ENCODE peak calls at places on chromosome 4, in eight cellular contexts. D is Caco-2; P is colonic mucosa; B is H1; A is pancreas; K is adipocyte; O is CD4-positive, CD25-positive, alpha-beta regulatory T cell; G is heart right ventricle. S is an unnamed sample.
A peak's percentile ranks its signal among the peaks of the same experiment; 100 is the strongest.

GRCh38 chr4:3680656-3681055 is 85.5 kb upstream of the ADRA2C start:
- DNase-seq in D (no peak), P (no peak), B (no peak), A (no peak), K (no peak), O (no peak), G (no peak), S (no peak)

GRCh38 chr4:15470149-15470520 is 453 bp downstream of the CC2D2A start:
- DNase-seq in D (no peak), P (no peak), B (no peak), A (no peak), K (peak; percentile 43), O (no peak), G (no peak), S (no peak)

GRCh38 chr4:71235321-71236206 is 103.3 kb upstream of the SLC4A4 start:
- DNase-seq in D (no peak), P (no peak), B (no peak), A (no peak), K (no peak), O (no peak), G (no peak), S (no peak)

GRCh38 chr4:20356565-20356964 is 104.9 kb downstream of the SLIT2 start:
- DNase-seq in D (no peak), P (no peak), B (no peak), A (no peak), K (no peak), O (no peak), G (no peak), S (no peak)

GRCh38 chr4:165301833-165302232 is 25.6 kb upstream of the MSMO1 start:
- DNase-seq in D (no peak), P (no peak), B (no peak), A (no peak), K (peak; percentile 60), O (no peak), G (no peak), S (no peak)

GRCh38 chr4:173189117-173189693 is 20.6 kb downstream of the GALNT7 start:
- DNase-seq in D (no peak), P (no peak), B (no peak), A (no peak), K (peak; percentile 35), O (no peak), G (no peak), S (peak; percentile 73)

GRCh38 chr4:158094413-158095110 is 78.3 kb downstream of the GASK1B start:
- DNase-seq in D (peak; percentile 80), P (no peak), B (no peak), A (peak; percentile 61), K (peak; percentile 1), O (no peak), G (no peak), S (peak; percentile 93)

GRCh38 chr4:163166041-163166579 is 580 bp downstream of the NAF1 start:
- DNase-seq in D (peak; percentile 50), P (peak; percentile 54), B (no peak), A (peak; percentile 45), K (peak; percentile 79), O (peak; percentile 42), G (peak; percentile 48), S (peak; percentile 20)

GRCh38 chr4:46386570-46386969 is 3.4 kb downstream of the GABRA2 start:
- DNase-seq in D (no peak), P (no peak), B (no peak), A (no peak), K (no peak), O (no peak), G (no peak), S (no peak)

GRCh38 chr4:41514169-41514568 is 23.8 kb upstream of the LIMCH1 start:
- DNase-seq in D (no peak), P (no peak), B (no peak), A (no peak), K (no peak), O (no peak), G (no peak), S (no peak)

GRCh38 chr4:173735055-173735454 is 205.0 kb upstream of the HAND2 start:
- DNase-seq in D (no peak), P (no peak), B (no peak), A (no peak), K (peak; percentile 74), O (no peak), G (no peak), S (peak; percentile 6)

GRCh38 chr4:134812611-134813010 is 611.0 kb upstream of the PABPC4L start:
- DNase-seq in D (no peak), P (no peak), B (no peak), A (no peak), K (peak; percentile 79), O (no peak), G (no peak), S (no peak)

GRCh38 chr4:78297075-78297815 is 240.1 kb downstream of the FRAS1 start:
- DNase-seq in D (no peak), P (no peak), B (no peak), A (no peak), K (peak; percentile 83), O (no peak), G (no peak), S (no peak)

GRCh38 chr4:109590841-109591357 is 30.9 kb downstream of the MCUB start:
- DNase-seq in D (no peak), P (no peak), B (no peak), A (no peak), K (peak; percentile 18), O (no peak), G (no peak), S (peak; percentile 28)

GRCh38 chr4:133152330-133152791 is 3.3 kb downstream of the PCDH10 start:
- DNase-seq in D (no peak), P (no peak), B (no peak), A (no peak), K (peak; percentile 56), O (no peak), G (no peak), S (no peak)

GRCh38 chr4:43816107-43816506 is 632.5 kb downstream of the KCTD8 start:
- DNase-seq in D (no peak), P (no peak), B (no peak), A (no peak), K (no peak), O (no peak), G (no peak), S (no peak)

GRCh38 chr4:55397024-55397520 is 1.3 kb downstream of the TMEM165 start:
- DNase-seq in D (no peak), P (peak; percentile 21), B (no peak), A (no peak), K (peak; percentile 55), O (no peak), G (no peak), S (no peak)

GRCh38 chr4:114364857-114365256 is 233.8 kb upstream of the UGT8 start:
- DNase-seq in D (no peak), P (no peak), B (peak; percentile 36), A (no peak), K (peak; percentile 76), O (no peak), G (no peak), S (peak; percentile 34)

GRCh38 chr4:112168719-112169500 is 23.7 kb downstream of the FAM241A start:
- DNase-seq in D (no peak), P (no peak), B (no peak), A (no peak), K (no peak), O (no peak), G (no peak), S (no peak)

GRCh38 chr4:27040351-27040750 is 179.7 kb downstream of the STIM2 start:
- DNase-seq in D (no peak), P (no peak), B (no peak), A (no peak), K (no peak), O (no peak), G (no peak), S (no peak)

GRCh38 chr4:26171953-26172352 is 148.9 kb upstream of the RBPJ start:
- DNase-seq in D (no peak), P (no peak), B (no peak), A (no peak), K (peak; percentile 42), O (no peak), G (no peak), S (no peak)

GRCh38 chr4:6141554-6141953 is 58.8 kb downstream of the JAKMIP1 start:
- DNase-seq in D (no peak), P (no peak), B (no peak), A (no peak), K (no peak), O (no peak), G (no peak), S (no peak)
- H3K4me3 ChIP-seq in D (no peak overlapping the region), P (no peak overlapping the region), B (no peak overlapping the region), A (no peak overlapping the region), K (no peak overlapping the region), O (no peak overlapping the region), G (no peak overlapping the region), S (no peak overlapping the region)

DNA sequence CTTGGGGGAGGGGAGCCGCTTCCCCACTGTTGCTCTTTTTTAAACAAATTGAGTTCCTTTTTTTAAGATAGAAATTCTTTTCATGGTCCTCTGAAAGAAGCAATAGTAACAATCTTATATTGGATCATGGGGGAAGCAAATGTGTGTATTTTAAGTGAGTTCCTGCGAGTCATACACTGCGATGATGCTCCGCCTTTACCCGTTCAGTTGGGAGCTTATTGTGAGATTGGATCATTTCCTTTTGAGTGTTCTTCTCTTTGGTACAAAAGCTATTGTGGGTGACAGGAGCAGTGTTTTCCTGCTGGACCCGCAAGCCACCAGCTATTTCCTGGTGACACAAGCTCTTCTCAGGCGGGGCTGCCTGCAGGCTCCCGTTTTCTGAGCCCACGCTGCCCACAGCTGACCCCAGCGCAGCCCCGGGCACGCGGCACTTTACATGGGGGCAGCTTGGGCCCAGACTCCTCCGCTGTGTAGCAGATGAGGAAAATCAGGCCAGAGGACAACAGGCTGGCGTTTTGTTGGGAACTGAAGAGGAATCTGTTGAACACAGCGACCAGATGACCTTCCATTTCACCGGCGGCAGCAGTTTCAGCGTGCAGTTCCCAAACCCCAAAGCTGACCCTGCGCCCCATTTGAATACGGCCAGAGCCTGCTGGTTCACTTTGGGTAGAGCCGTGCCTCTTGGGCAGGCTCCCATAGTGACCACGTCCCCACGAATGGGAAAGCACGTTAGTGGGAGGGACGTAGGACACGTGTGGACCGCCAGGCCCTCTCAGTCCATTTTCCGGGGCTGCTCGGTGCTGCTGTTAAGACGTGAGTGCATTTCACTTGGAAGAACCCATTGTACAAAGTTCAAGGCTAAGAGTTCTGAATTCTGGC is 12.2 kb downstream of the TADA2B start:
- DNase-seq in D (no peak), P (no peak), B (no peak), A (no peak), K (no peak), O (no peak), G (no peak), S (peak; percentile 37)
- H3K36me3 ChIP-seq in D (no peaks in the 10 kb centered on the region), P (peaks cover 11% of the 10 kb centered on the region), B (peaks cover 16% of the 10 kb centered on the region), A (peaks cover 45% of the 10 kb centered on the region), K (peaks cover 53% of the 10 kb centered on the region), O (peaks cover 61% of the 10 kb centered on the region), G (no peaks in the 10 kb centered on the region), S (peaks cover 14% of the 10 kb centered on the region)

GRCh38 chr4:124933521-124933920 is 221.0 kb upstream of the ANKRD50 start:
- DNase-seq in D (no peak), P (no peak), B (no peak), A (no peak), K (peak; percentile 45), O (no peak), G (no peak), S (no peak)
- H3K4me3 ChIP-seq in D (no peak overlapping the region), P (no peak overlapping the region), B (no peak overlapping the region), A (no peak overlapping the region), K (no peak overlapping the region), O (no peak overlapping the region), G (no peak overlapping the region), S (no peak overlapping the region)

DNA sequence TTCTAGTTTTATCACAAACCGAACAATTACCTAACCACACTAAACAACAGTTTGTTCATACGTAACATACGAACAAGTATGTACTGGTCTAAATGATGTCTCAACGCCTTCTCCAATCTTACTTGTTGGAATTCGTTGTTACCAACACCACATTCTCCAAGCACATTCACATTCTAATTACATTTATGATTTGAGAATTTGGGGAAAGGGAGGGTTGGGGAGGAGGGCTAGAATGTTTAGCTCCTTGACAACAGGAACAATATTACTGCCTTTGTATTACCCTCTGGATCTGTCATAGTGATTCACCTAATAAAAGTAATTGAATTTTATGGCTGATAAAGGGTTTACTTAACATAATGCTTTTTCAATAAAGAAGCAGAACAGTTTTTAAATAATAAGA is 24.4 kb downstream of the LCORL start:
- DNase-seq in D (no peak), P (no peak), B (no peak), A (no peak), K (no peak), O (no peak), G (no peak), S (peak; percentile 93)
- H3K36me3 ChIP-seq in D (no peaks in the 10 kb centered on the region), P (no peaks in the 10 kb centered on the region), B (no peaks in the 10 kb centered on the region), A (no peaks in the 10 kb centered on the region), K (no peaks in the 10 kb centered on the region), O (no peaks in the 10 kb centered on the region), G (no peaks in the 10 kb centered on the region), S (no peaks in the 10 kb centered on the region)